ENCODE peak calls at places on chromosomes 16 and 17, in six cellular contexts. L is choroid plexus epithelial cell, V is cardiac muscle cell, J is fibroblast of the aortic adventitia, A is right cardiac atrium, X is heart left ventricle. H is an unnamed sample.

GRCh38 chr16:11610121-11610505 is 23.4 kb upstream of the LITAF start:
- DNase-seq in V (no peak), J (no peak), A (no peak), L (no peak), X (no peak), H (no peak)

GRCh38 chr17:258906-259305 is 77.5 kb upstream of the DOC2B start:
- DNase-seq in X (no peak), A (no peak), L (no peak), V (no peak), J (no peak), H (no peak)

GRCh38 chr17:40086150-40087044 is 14.0 kb downstream of the NR1D1 start:
- DNase-seq in A (no peak), J (no peak), X (peak), V (peak), L (peak), H (peak)

GRCh38 chr17:56431736-56432135 is 161.8 kb upstream of the NOG start:
- DNase-seq in J (no peak), X (no peak), L (no peak), A (no peak), V (no peak), H (peak)

GRCh38 chr17:34761646-34762045 is 182.3 kb downstream of the TMEM132E start:
- DNase-seq in J (no peak), X (no peak), L (no peak), V (no peak), A (no peak), H (no peak)

GRCh38 chr17:12403881-12404398 is 261.8 kb upstream of the MYOCD start:
- DNase-seq in X (no peak), L (no peak), V (no peak), A (no peak), J (no peak), H (no peak)

GRCh38 chr16:80611171-80611929 is 70.6 kb downstream of the DYNLRB2 start:
- DNase-seq in J (no peak), A (no peak), L (no peak), X (no peak), V (no peak), H (no peak)

GRCh38 chr17:74497471-74497870 is 31.0 kb downstream of the CD300A start:
- DNase-seq in L (no peak), X (no peak), J (no peak), A (no peak), V (no peak), H (no peak)

GRCh38 chr16:22265351-22265750 is 31.9 kb upstream of the POLR3E start:
- DNase-seq in L (no peak), X (no peak), V (no peak), A (no peak), J (no peak), H (peak)

GRCh38 chr16:68490829-68491575 is 42.7 kb upstream of the SMPD3 start:
- DNase-seq in J (peak), X (no peak), L (peak), V (no peak), A (no peak), H (no peak)

GRCh38 chr17:55420776-55421178 is 858 bp downstream of the MMD start:
- DNase-seq in X (peak), L (no peak), V (peak), J (no peak), A (peak), H (peak)

GRCh38 chr17:2212328-2212981 is 91.1 kb downstream of the SMG6 start:
- DNase-seq in V (no peak), A (peak), L (peak), J (peak), X (no peak), H (peak)

GRCh38 chr17:9702916-9703780 is 57.8 kb downstream of the USP43 start:
- DNase-seq in V (peak), L (no peak), X (no peak), J (no peak), A (no peak), H (no peak)

GRCh38 chr16:62064173-62064572 is 27.9 kb upstream of the CDH8 start:
- DNase-seq in X (no peak), V (no peak), A (no peak), J (no peak), L (no peak), H (no peak)

GRCh38 chr16:83356266-83356665 is 451.5 kb upstream of the HSBP1 start:
- DNase-seq in V (peak), X (no peak), A (no peak), L (peak), J (peak), H (peak)

GRCh38 chr17:22511431-22511830 is 819.1 kb downstream of the KCNJ18 start:
- DNase-seq in V (no peak), L (no peak), X (no peak), A (no peak), J (no peak), H (no peak)

GRCh38 chr17:37802061-37802460 is 57.2 kb upstream of the HNF1B start:
- DNase-seq in L (no peak), J (no peak), X (no peak), V (no peak), A (no peak), H (no peak)

GRCh38 chr16:17211797-17212196 is 259.0 kb downstream of the XYLT1 start:
- DNase-seq in A (no peak), J (no peak), V (peak), X (no peak), L (no peak), H (no peak)

GRCh38 chr17:11736613-11737289 is 138.5 kb downstream of the DNAH9 start:
- DNase-seq in V (no peak), A (no peak), J (no peak), X (no peak), L (no peak), H (no peak)

GRCh38 chr17:19454074-19454473 is 43.0 kb downstream of the RNF112 start:
- DNase-seq in V (no peak), L (no peak), J (peak), X (no peak), A (no peak), H (no peak)

GRCh38 chr16:46859719-46860152 is 24.4 kb upstream of the GPT2 start:
- DNase-seq in V (no peak), J (peak), A (no peak), L (peak), X (no peak), H (peak)

DNA sequence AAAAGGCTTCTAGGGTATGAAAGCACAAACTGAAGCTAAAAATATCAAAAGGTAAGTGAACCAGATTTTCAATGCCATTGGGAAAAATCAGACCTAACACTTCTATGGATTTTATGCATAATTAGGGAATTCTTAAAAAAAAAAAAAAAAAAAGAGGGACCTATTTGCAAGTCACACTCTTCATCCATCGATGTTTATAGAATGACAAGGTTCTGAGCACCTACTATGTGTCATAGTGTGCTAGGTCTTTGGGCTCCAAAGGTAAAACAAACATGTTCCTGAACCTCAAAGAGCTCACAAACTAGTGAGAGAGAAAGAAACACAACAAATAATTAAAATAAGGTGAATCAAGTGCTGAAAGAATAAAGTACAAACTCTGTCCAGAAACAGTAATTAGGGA is 1.9 kb downstream of the HEATR6 start:
- DNase-seq in A (no peak), L (no peak), J (no peak), V (no peak), X (no peak), H (no peak)
- H3K4me3 ChIP-seq in A (no peak), L (no peak), J (no peak), V (no peak), X (no peak), H (no peak)

GRCh38 chr16:26524831-26525230 is 541.9 kb upstream of the C16orf82 start:
- DNase-seq in L (no peak), V (no peak), X (no peak), J (no peak), A (no peak), H (no peak)
- H3K4me3 ChIP-seq in L (no peak), V (no peak), X (no peak), J (no peak), A (no peak), H (no peak)

GRCh38 chr16:30374538-30374937 is at the start of gene MYL11:
- DNase-seq in V (no peak), X (no peak), L (no peak), A (no peak), J (no peak), H (no peak)

GRCh38 chr16:30376508-30376907 is 1.9 kb downstream of the MYL11 start:
- DNase-seq in V (no peak), J (no peak), A (no peak), L (no peak), X (no peak), H (no peak)

GRCh38 chr16:30377050-30377811 is 2.6 kb downstream of the MYL11 start:
- DNase-seq in A (no peak), L (no peak), V (no peak), J (no peak), X (no peak), H (no peak)

GRCh38 chr16:30377812-30378235 is 3.2 kb downstream of the MYL11 start:
- DNase-seq in V (peak), X (peak), A (peak), L (peak), J (peak), H (peak)

GRCh38 chr16:30375830-30376229 is 1.2 kb downstream of the MYL11 start:
- DNase-seq in A (no peak), X (no peak), L (no peak), V (no peak), J (no peak), H (no peak)
- H3K4me3 ChIP-seq in A (no peak), X (no peak), L (no peak), V (no peak), J (no peak), H (no peak)

DNA sequence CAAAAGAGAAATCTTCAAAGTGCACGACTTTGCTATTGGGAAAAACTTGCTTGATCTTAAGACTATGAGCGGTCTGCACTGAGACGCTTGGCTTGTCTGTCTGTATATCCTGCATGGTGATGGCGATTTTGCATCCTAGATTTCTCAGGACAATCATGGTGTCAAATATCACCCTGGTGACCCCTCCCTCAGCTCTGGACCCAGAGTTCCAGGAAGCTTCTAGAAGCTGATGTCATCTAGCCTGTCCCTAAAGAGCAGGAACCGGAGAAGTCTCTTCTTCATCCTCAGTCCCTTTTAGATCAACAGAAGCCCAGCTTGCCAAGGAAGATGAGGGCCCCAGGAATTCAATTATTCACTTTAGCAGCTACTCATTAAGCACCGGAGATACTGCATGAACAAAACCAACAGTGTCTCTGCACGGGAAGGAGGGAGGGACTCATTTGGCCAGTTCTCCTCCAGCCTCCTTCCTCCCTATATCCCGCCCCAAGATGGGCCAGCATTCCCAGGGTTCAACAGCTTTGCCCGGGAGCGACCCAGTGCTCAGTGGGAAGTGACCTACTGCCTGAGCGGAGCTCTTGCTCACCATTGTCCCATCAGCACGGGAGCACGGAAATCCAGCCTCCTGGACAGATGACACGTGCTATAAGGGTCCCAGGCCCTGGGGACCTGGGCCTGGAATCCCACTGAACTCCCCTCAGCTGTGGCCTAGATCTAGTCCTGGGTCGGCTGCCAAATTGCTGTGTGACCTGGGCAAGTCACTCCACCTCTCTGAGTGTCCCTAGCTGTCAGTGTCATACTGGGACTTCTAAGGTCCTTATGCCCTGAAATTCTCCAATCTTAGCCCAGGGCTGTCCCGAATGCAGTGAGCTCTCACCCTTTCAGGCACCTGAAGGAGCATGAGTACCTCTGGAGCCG is 3.8 kb downstream of the EMP2 start:
- DNase-seq in A (no peak), L (no peak), J (peak), V (peak), X (no peak), H (no peak)
- H3K4me3 ChIP-seq in A (peak), L (no peak), J (no peak), V (no peak), X (peak), H (no peak)

DNA sequence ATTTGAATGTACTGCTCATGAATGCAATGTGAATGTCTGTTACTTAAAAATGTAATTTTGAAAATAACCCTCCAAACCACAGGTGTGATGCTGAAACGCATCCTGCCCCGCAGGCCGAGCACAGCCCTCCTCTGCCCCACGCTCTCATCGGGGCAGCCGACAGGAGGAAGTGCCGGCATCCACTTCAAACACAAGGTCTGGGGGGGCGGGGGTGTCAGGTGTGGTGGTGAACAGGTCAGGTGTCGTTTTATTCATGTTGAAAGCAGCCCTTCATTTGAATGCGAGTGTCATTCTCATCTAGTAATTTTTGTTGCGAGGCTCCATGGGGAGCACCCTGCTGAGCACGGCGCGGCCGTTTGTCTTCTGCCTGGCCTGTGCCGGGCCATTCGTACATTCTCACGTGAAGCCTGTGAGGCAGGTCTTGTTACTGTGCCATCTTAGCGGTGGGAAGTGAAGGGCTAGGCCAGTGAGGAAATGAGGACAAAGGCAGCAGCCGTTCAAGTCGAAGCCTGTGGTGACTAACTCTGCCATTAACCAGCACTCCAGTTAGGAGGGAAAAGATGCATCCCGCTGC is 1.8 kb downstream of the ACSF3 start:
- DNase-seq in J (no peak), L (no peak), A (no peak), X (no peak), V (no peak), H (no peak)
- H3K4me3 ChIP-seq in J (no peak), L (no peak), A (no peak), X (no peak), V (no peak), H (peak)

DNA sequence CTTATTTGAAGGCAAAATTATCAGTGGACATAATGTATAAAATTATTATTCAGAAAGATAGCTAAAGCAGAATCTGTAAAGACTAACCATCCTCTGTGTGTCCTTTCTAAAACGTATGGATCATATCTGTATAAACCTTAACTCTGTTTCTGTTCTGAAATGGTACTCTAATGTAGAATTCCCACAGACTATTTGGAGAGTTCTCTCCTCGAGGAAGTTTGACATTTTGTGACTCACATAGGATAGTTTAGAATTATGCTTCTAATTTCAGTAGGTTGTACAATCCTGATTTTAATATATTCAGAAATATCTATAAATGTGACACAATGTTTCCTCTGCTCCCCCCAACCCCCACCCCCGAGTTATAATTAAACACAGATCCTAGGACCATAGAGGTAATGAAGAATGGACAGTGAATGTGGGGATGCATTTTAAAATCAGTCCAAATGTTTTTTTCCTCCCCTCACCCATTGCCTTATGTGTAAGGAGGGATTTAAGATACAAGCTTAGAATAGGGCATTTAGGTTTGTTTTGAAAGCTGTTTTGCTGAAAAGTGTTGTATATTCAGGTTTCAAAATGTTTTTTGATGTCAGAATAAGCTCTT is 66.8 kb downstream of the BCAS3 start:
- DNase-seq in X (no peak), J (no peak), L (no peak), V (no peak), A (no peak), H (peak)
- H3K4me3 ChIP-seq in X (no peak), J (no peak), L (no peak), V (no peak), A (no peak), H (peak)

DNA sequence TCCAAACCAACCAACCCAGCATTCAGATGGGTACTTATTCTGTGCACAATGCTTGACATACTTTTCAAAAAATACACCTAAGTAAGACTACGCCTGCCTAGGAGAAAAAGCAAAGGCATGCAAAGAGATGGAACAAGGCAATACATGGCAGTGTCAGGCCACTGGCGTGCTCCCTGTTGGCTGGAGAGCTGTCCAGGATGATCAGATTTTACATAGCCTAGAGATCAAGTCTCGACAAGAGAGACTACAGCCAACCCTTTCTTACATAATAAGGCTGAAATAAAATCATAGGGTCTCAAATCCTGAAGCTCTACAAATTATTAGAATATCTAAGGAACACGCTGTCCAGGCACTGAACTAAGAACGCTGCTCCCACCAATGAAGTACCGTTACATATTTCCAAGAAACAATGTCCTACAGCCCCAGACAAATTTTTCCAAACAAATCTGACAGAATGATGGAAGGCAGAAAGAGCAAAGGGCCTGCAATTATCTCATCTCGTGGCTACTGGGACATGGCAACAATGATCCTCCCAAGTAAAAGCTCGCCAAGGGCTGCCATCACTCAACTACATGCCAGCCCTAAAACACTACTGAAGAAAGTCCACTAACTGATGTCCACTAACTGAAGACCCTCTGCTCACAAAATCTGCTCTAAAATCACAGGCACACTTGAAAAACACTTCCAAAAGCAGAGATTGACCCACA is 5.1 kb downstream of the RPS15A start:
- DNase-seq in L (no peak), V (no peak), A (no peak), X (no peak), J (peak), H (no peak)
- H3K4me3 ChIP-seq in L (no peak), V (no peak), A (no peak), X (no peak), J (peak), H (peak)

DNA sequence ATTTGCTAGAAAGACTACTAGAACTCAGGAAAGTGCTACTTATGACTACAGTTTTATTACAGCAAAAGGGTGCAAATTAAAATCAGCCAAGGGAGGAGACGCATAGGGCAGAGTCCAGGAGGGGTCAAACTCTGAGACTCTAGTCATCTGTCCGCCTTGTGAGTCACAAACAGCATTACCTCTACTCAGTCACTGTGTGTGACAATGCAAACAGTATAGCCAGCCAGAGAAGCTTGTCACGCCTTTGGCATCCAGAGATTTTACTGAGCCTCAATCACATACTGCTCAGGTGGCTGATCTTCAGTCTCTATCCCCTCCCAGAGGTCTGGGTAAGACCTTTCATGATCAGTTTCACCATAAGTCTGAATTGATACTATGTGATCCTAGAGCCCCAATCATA is 49.0 kb upstream of the CLEC19A start:
- DNase-seq in A (no peak), L (no peak), X (no peak), J (no peak), V (no peak), H (no peak)
- H3K4me3 ChIP-seq in A (no peak), L (no peak), X (no peak), J (no peak), V (no peak), H (no peak)

H was measured in adipocyte.